ENCODE peak calls at places on chromosomes 13 and 19, in six cellular contexts. I, O, R, C, X and M are unnamed samples.

GRCh38 chr13:99659234-99659633 is 158.0 kb downstream of the TM9SF2 start:
- DNase-seq in I (no peak), O (no peak), R (no peak), C (peak), X (no peak), M (no peak)

GRCh38 chr13:86383561-86383960 is 584.3 kb upstream of the SLITRK6 start:
- DNase-seq in I (no peak), O (no peak), R (no peak), C (no peak), X (no peak), M (no peak)

GRCh38 chr13:43016226-43016625 is 7.2 kb upstream of the DNAJC15 start:
- DNase-seq in I (no peak), O (no peak), R (no peak), C (no peak), X (no peak), M (no peak)

GRCh38 chr13:89827552-89827951 is 1519.9 kb upstream of the MIR17HG start:
- DNase-seq in I (no peak), O (no peak), R (no peak), C (no peak), X (no peak), M (no peak)

GRCh38 chr13:50910483-50910805 is 853 bp downstream of the RNASEH2B start:
- DNase-seq in I (peak), O (no peak), R (no peak), C (peak), X (peak), M (peak)

GRCh38 chr19:33345163-33345562 is 28.3 kb upstream of the CEBPG start:
- DNase-seq in I (no peak), O (no peak), R (no peak), C (no peak), X (no peak), M (no peak)

GRCh38 chr19:3250675-3251074 is 26.2 kb downstream of the CELF5 start:
- DNase-seq in I (peak), O (no peak), R (no peak), C (no peak), X (no peak), M (no peak)

GRCh38 chr19:47221890-47222289 is 9.1 kb downstream of the BBC3 start:
- DNase-seq in I (no peak), O (no peak), R (no peak), C (no peak), X (no peak), M (no peak)

GRCh38 chr13:23799945-23800344 is 89.3 kb downstream of the MIPEP start:
- DNase-seq in I (no peak), O (no peak), R (no peak), C (no peak), X (no peak), M (no peak)

GRCh38 chr13:28140433-28141125 is 2.2 kb downstream of the PAN3 start:
- DNase-seq in I (peak), O (no peak), R (no peak), C (peak), X (no peak), M (no peak)

GRCh38 chr13:51252954-51253531 is 30.8 kb downstream of the FAM124A start:
- DNase-seq in I (no peak), O (no peak), R (no peak), C (no peak), X (no peak), M (no peak)

GRCh38 chr19:48379058-48379457 is 12.3 kb downstream of the KDELR1 start:
- DNase-seq in I (no peak), O (no peak), R (no peak), C (no peak), X (no peak), M (no peak)